ENCODE peak calls at places on chromosomes 13 and 19, in nine cellular contexts. I, Z, Y, L, U, O, W, T and D are unnamed samples.

GRCh38 chr13:108728370-108728769 is 99.0 kb downstream of the MYO16 start:
- DNase-seq in Z (no peak), Y (no peak), U (no peak), I (no peak), W (no peak), O (no peak), T (no peak), L (no peak), D (peak)

GRCh38 chr13:24060993-24061392 is 99.5 kb upstream of the SPATA13 start:
- DNase-seq in T (no peak), L (no peak), Y (no peak), U (no peak), O (no peak), I (no peak), Z (no peak), W (no peak), D (no peak)

GRCh38 chr13:81907973-81908372 is 1567.0 kb upstream of the SPRY2 start:
- DNase-seq in Y (no peak), U (no peak), I (no peak), L (no peak), T (no peak), W (no peak), O (no peak), Z (no peak), D (no peak)

GRCh38 chr19:22532388-22533310 is 101.5 kb upstream of the ZNF492 start:
- DNase-seq in I (no peak), Y (no peak), L (no peak), O (no peak), U (no peak), T (no peak), Z (no peak), W (no peak), D (no peak)

GRCh38 chr13:49625392-49626137 is 2.7 kb upstream of the ARL11 start:
- DNase-seq in W (no peak), O (no peak), U (no peak), I (no peak), L (no peak), Z (no peak), T (peak), Y (no peak), D (no peak)

GRCh38 chr13:19967619-19968018 is 9.1 kb downstream of the ZMYM2 start:
- DNase-seq in U (no peak), Y (no peak), L (no peak), T (no peak), Z (no peak), I (no peak), O (no peak), W (no peak), D (no peak)

GRCh38 chr19:2462635-2463421 is 6.1 kb upstream of the LMNB2 start:
- DNase-seq in I (peak), O (no peak), Z (peak), L (peak), T (peak), U (no peak), Y (peak), W (peak), D (peak)

GRCh38 chr13:84446972-84447700 is 564.9 kb upstream of the SLITRK1 start:
- DNase-seq in T (no peak), I (peak), W (no peak), L (no peak), Y (no peak), Z (no peak), O (no peak), U (no peak), D (no peak)

GRCh38 chr13:24683833-24684599 is 3.8 kb downstream of the ATP12A start:
- DNase-seq in U (peak), Z (peak), O (peak), T (peak), I (peak), Y (no peak), W (peak), L (no peak), D (peak)

GRCh38 chr13:87129602-87130300 is 541.4 kb upstream of the SLITRK5 start:
- DNase-seq in O (no peak), T (peak), I (peak), L (no peak), Z (no peak), Y (no peak), U (no peak), W (no peak), D (no peak)

GRCh38 chr19:17406039-17406886 is 833 bp upstream of the BST2 start:
- DNase-seq in Y (no peak), Z (peak), W (no peak), L (no peak), U (no peak), T (peak), I (no peak), O (no peak), D (no peak)

GRCh38 chr19:49771674-49772139 is 4.9 kb downstream of the AP2A1 start:
- DNase-seq in Y (no peak), L (no peak), W (no peak), O (no peak), I (no peak), U (no peak), T (no peak), Z (no peak), D (no peak)

GRCh38 chr13:97853550-97853949 is 99.9 kb upstream of the IPO5 start:
- DNase-seq in I (peak), U (no peak), Y (peak), O (no peak), Z (no peak), T (no peak), W (no peak), L (no peak), D (no peak)

GRCh38 chr19:8065489-8066261 is 13.1 kb downstream of the CCL25 start:
- DNase-seq in O (no peak), Z (no peak), T (no peak), I (no peak), L (no peak), Y (no peak), W (no peak), U (no peak), D (no peak)

GRCh38 chr13:59950201-59950730 is 213.5 kb downstream of the DIAPH3 start:
- DNase-seq in O (no peak), L (no peak), I (peak), W (no peak), Y (no peak), Z (no peak), U (no peak), T (no peak), D (no peak)

GRCh38 chr13:42375663-42376062 is 103.7 kb downstream of the AKAP11 start:
- DNase-seq in T (no peak), O (no peak), Z (no peak), I (no peak), L (no peak), Y (no peak), U (no peak), W (no peak), D (no peak)

GRCh38 chr13:39462456-39462855 is 140.5 kb downstream of the LHFPL6 start:
- DNase-seq in Z (no peak), Y (no peak), T (no peak), O (no peak), U (no peak), W (no peak), I (peak), L (no peak), D (no peak)

GRCh38 chr19:18939922-18940775 is 868 bp downstream of the HOMER3 start:
- DNase-seq in I (peak), W (peak), O (no peak), Y (no peak), U (no peak), L (no peak), Z (no peak), T (peak), D (peak)

GRCh38 chr19:51127755-51128154 is 3.0 kb downstream of the SIGLEC9 start:
- DNase-seq in O (no peak), Y (no peak), U (no peak), W (no peak), I (peak), L (no peak), Z (no peak), T (peak), D (no peak)

GRCh38 chr13:42750858-42751257 is 30.5 kb upstream of the FAM216B start:
- DNase-seq in W (no peak), Y (no peak), O (no peak), U (no peak), T (no peak), Z (no peak), I (no peak), L (no peak), D (no peak)

GRCh38 chr13:111399776-111400505 is 79.5 kb downstream of the TEX29 start:
- DNase-seq in Z (no peak), Y (no peak), W (no peak), O (no peak), I (no peak), L (no peak), U (no peak), T (no peak), D (no peak)

GRCh38 chr19:13795595-13796300 is 505 bp downstream of the ZSWIM4 start:
- DNase-seq in T (no peak), W (no peak), I (peak), U (no peak), Z (no peak), O (no peak), Y (no peak), L (peak), D (peak)